ENCODE peak calls at places on chromosome 21, in five cellular contexts. T, W, X, N and G are unnamed samples.

GRCh38 chr21:45911806-45912325 is 69.7 kb upstream of the COL6A1 start:
- DNase-seq in T (no peak), W (no peak), N (no peak), X (no peak), G (no peak)

GRCh38 chr21:37849703-37850102 is 66.6 kb downstream of the KCNJ6 start:
- DNase-seq in X (no peak), T (peak; percentile 74), N (no peak), W (peak; percentile 93), G (peak; percentile 77)

GRCh38 chr21:41627428-41627827 is 119.5 kb upstream of the TMPRSS2 start:
- DNase-seq in X (no peak), T (peak; percentile 23), N (no peak), W (peak; percentile 77), G (peak; percentile 10)

GRCh38 chr21:42937960-42938580 is 12.6 kb upstream of the ERVH48-1 start:
- DNase-seq in N (no peak), W (no peak), T (no peak), X (no peak), G (no peak)

GRCh38 chr21:41369915-41370839 is 8.3 kb downstream of the MX2 start:
- DNase-seq in W (no peak), T (no peak), X (no peak), N (no peak), G (no peak)

GRCh38 chr21:46130721-46131720 is 24.4 kb downstream of the FTCD start:
- DNase-seq in X (no peak), W (no peak), T (peak; percentile 35), N (no peak), G (no peak)

GRCh38 chr21:46060596-46061061 is 37.3 kb upstream of the COL6A2 start:
- DNase-seq in W (peak; percentile 99), N (peak; percentile 73), X (no peak), T (peak; percentile 98), G (peak; percentile 99)

GRCh38 chr21:41932576-41933258 is 21.1 kb downstream of the C2CD2 start:
- DNase-seq in X (no peak), N (no peak), W (peak; percentile 51), T (no peak), G (peak; percentile 82)

GRCh38 chr21:39660191-39660590 is 47.5 kb downstream of the B3GALT5 start:
- DNase-seq in X (no peak), N (peak; percentile 14), T (peak; percentile 28), W (peak; percentile 60), G (peak; percentile 78)

GRCh38 chr21:16310191-16310590 is 580.4 kb downstream of the USP25 start:
- DNase-seq in W (no peak), X (no peak), T (no peak), N (no peak), G (peak; percentile 69)

GRCh38 chr21:44982558-44983244 is 42.9 kb downstream of the SLX9 start:
- DNase-seq in X (no peak), W (peak; percentile 60), N (no peak), T (peak; percentile 93), G (peak; percentile 73)

GRCh38 chr21:46317710-46318463 is 5.8 kb downstream of the C21orf58 start:
- DNase-seq in X (no peak), W (no peak), T (no peak), N (no peak), G (no peak)

GRCh38 chr21:32900814-32901213 is 124.9 kb upstream of the OLIG2 start:
- DNase-seq in T (no peak), X (no peak), W (no peak), N (no peak), G (no peak)

GRCh38 chr21:35436899-35437298 is 387.8 kb upstream of the RUNX1 start:
- DNase-seq in T (no peak), W (no peak), X (no peak), N (no peak), G (no peak)

GRCh38 chr21:36887983-36888382 is 78.5 kb downstream of the HLCS start:
- DNase-seq in W (no peak), T (no peak), X (no peak), N (no peak), G (no peak)

GRCh38 chr21:42503711-42504110 is 7.7 kb upstream of the RSPH1 start:
- DNase-seq in T (no peak), W (no peak), N (no peak), X (no peak), G (no peak)

GRCh38 chr21:45525910-45526306 is 16.3 kb downstream of the SLC19A1 start:
- DNase-seq in X (no peak), T (no peak), N (peak; percentile 39), W (no peak), G (no peak)

GRCh38 chr21:32448803-32449594 is 36.5 kb downstream of the EVA1C start:
- DNase-seq in X (no peak), N (no peak), T (peak; percentile 59), W (peak; percentile 89), G (no peak)

GRCh38 chr21:43306911-43307676 is 119.8 kb downstream of the SIK1 start:
- DNase-seq in X (no peak), N (no peak), T (peak; percentile 19), W (peak; percentile 69), G (peak; percentile 36)

GRCh38 chr21:42200906-42201614 is 17.9 kb upstream of the ABCG1 start:
- DNase-seq in T (no peak), N (peak; percentile 34), X (no peak), W (no peak), G (no peak)

GRCh38 chr21:46122758-46123683 is 25.1 kb downstream of the COL6A2 start:
- DNase-seq in W (no peak), N (no peak), T (no peak), X (no peak), G (no peak)

GRCh38 chr21:38804617-38805281 is 980 bp upstream of the ETS2 start:
- DNase-seq in W (peak; percentile 58), X (no peak), N (peak; percentile 83), T (no peak), G (peak; percentile 86)

GRCh38 chr21:35475768-35476167 is 426.7 kb upstream of the RUNX1 start:
- DNase-seq in X (no peak), N (no peak), W (peak; percentile 69), T (peak; percentile 80), G (peak; percentile 93)

GRCh38 chr21:15437873-15438272 is 291.9 kb upstream of the USP25 start:
- DNase-seq in X (no peak), W (no peak), N (no peak), T (no peak), G (peak; percentile 65)

GRCh38 chr21:37886120-37886519 is 30.1 kb downstream of the KCNJ6 start:
- DNase-seq in X (no peak), T (no peak), W (no peak), N (no peak), G (no peak)

GRCh38 chr21:46006547-46007497 is 25.3 kb downstream of the COL6A1 start:
- DNase-seq in X (no peak), T (no peak), N (peak; percentile 41), W (no peak), G (no peak)

GRCh38 chr21:38351176-38351959 is 94.6 kb downstream of the KCNJ15 start:
- DNase-seq in W (peak; percentile 13), N (no peak), T (peak; percentile 11), X (no peak), G (no peak)

GRCh38 chr21:41750051-41750450 is 16.8 kb downstream of the RIPK4 start:
- DNase-seq in N (no peak), T (no peak), W (peak; percentile 49), X (no peak), G (no peak)

GRCh38 chr21:33608559-33608958 is 20.1 kb upstream of the DONSON start:
- DNase-seq in W (no peak), N (no peak), X (no peak), T (peak; percentile 64), G (peak; percentile 63)

GRCh38 chr21:41069305-41069642 is 98.7 kb upstream of the BACE2 start:
- DNase-seq in N (no peak), X (no peak), W (no peak), T (no peak), G (no peak)

GRCh38 chr21:38979271-38980196 is 173.8 kb downstream of the ETS2 start:
- DNase-seq in X (no peak), N (no peak), T (peak; percentile 39), W (peak; percentile 50), G (peak; percentile 73)

GRCh38 chr21:34875830-34876229 is 173.3 kb downstream of the RUNX1 start:
- DNase-seq in T (no peak), X (no peak), N (no peak), W (peak; percentile 27), G (no peak)

GRCh38 chr21:35254006-35254751 is 205.1 kb upstream of the RUNX1 start:
- DNase-seq in W (peak; percentile 86), T (peak; percentile 89), X (no peak), N (no peak), G (peak; percentile 90)

GRCh38 chr21:36698160-36699025 is 522 bp upstream of the SIM2 start:
- DNase-seq in N (no peak), W (no peak), X (no peak), T (no peak), G (no peak)

GRCh38 chr21:34017127-34017961 is 56.0 kb upstream of the MRPS6 start:
- DNase-seq in W (peak; percentile 76), T (peak; percentile 39), X (no peak), N (no peak), G (peak; percentile 87)